ENCODE peak calls at places on chromosomes 16 and 17, in seven cellular contexts. C is GM12891, K is HepG2, P is H1, N is GM12878, L is K562, J is SK-N-SH. W is an unnamed sample.

GRCh38 chr16:69465083-69465721 is 40.8 kb downstream of the CYB5B start:
- DNase-seq in C (no peak), K (peak; percentile 45), P (no peak), N (peak; percentile 59), L (no peak), J (no peak), W (no peak)

GRCh38 chr17:28384281-28385036 is 13.0 kb downstream of the SARM1 start:
- DNase-seq in C (peak; percentile 67), K (no peak), P (peak; percentile 77), N (no peak), L (no peak), J (no peak), W (peak; percentile 48)

GRCh38 chr16:23903001-23903414 is 67.2 kb downstream of the PRKCB start:
- DNase-seq in C (no peak), K (no peak), P (no peak), N (no peak), L (peak; percentile 25), J (no peak), W (no peak)

GRCh38 chr17:67546578-67547527 is 169.8 kb downstream of the PITPNC1 start:
- DNase-seq in C (peak; percentile 57), K (no peak), P (no peak), N (no peak), L (no peak), J (no peak), W (peak; percentile 56)

GRCh38 chr16:88405325-88406060 is 22.7 kb downstream of the ZNF469 start:
- DNase-seq in C (no peak), K (no peak), P (no peak), N (no peak), L (no peak), J (peak; percentile 89), W (no peak)

GRCh38 chr16:4578961-4579530 is 22.9 kb downstream of the C16orf96 start:
- DNase-seq in C (no peak), K (no peak), P (no peak), N (no peak), L (peak; percentile 4), J (no peak), W (no peak)

GRCh38 chr16:54647731-54648221 is 282.9 kb upstream of the IRX5 start:
- DNase-seq in C (no peak), K (no peak), P (no peak), N (no peak), L (no peak), J (no peak), W (no peak)

GRCh38 chr17:27990100-27990499 is 52.4 kb upstream of the NLK start:
- DNase-seq in C (no peak), K (no peak), P (no peak), N (no peak), L (no peak), J (no peak), W (no peak)

GRCh38 chr17:2120550-2121335 is 65.8 kb downstream of the HIC1 start:
- DNase-seq in C (no peak), K (no peak), P (no peak), N (no peak), L (no peak), J (no peak), W (no peak)

GRCh38 chr17:76789235-76789788 is 51.4 kb downstream of the MFSD11 start:
- DNase-seq in C (no peak), K (no peak), P (no peak), N (no peak), L (peak; percentile 30), J (peak; percentile 48), W (no peak)

GRCh38 chr17:48576479-48577309 is 1.5 kb downstream of the HOXB4 start:
- DNase-seq in C (no peak), K (no peak), P (no peak), N (no peak), L (peak; percentile 76), J (no peak), W (no peak)

GRCh38 chr16:25065899-25066298 is 45.6 kb upstream of the LCMT1 start:
- DNase-seq in C (no peak), K (peak; percentile 15), P (peak; percentile 52), N (no peak), L (peak; percentile 27), J (peak; percentile 28), W (peak; percentile 40)

GRCh38 chr17:46822388-46822921 is 4.0 kb upstream of the WNT3 start:
- DNase-seq in C (no peak), K (no peak), P (peak; percentile 95), N (no peak), L (peak; percentile 72), J (no peak), W (no peak)

GRCh38 chr17:57707892-57708291 is 37.2 kb downstream of the CCDC182 start:
- DNase-seq in C (no peak), K (no peak), P (peak; percentile 60), N (no peak), L (no peak), J (peak; percentile 70), W (no peak)

GRCh38 chr17:79388556-79389295 is 222.1 kb downstream of the RBFOX3 start:
- DNase-seq in C (peak; percentile 66), K (peak; percentile 34), P (peak; percentile 82), N (no peak), L (peak; percentile 74), J (peak; percentile 95), W (peak; percentile 75)

GRCh38 chr17:42895185-42895555 is 5.4 kb upstream of the G6PC1 start:
- DNase-seq in C (no peak), K (no peak), P (no peak), N (no peak), L (no peak), J (no peak), W (no peak)

GRCh38 chr17:63096426-63096825 is 130.4 kb downstream of the TANC2 start:
- DNase-seq in C (no peak), K (no peak), P (no peak), N (no peak), L (no peak), J (no peak), W (no peak)

GRCh38 chr16:87700406-87701065 is 65.2 kb downstream of the KLHDC4 start:
- DNase-seq in C (no peak), K (no peak), P (no peak), N (no peak), L (no peak), J (no peak), W (no peak)

GRCh38 chr17:80695979-80696378 is 151.3 kb downstream of the RPTOR start:
- DNase-seq in C (no peak), K (no peak), P (no peak), N (no peak), L (no peak), J (peak; percentile 82), W (no peak)

GRCh38 chr16:71854369-71854948 is 8.7 kb downstream of the ATXN1L start:
- DNase-seq in C (no peak), K (no peak), P (no peak), N (no peak), L (no peak), J (no peak), W (no peak)

GRCh38 chr17:40443988-40444899 is 994 bp downstream of the IGFBP4 start:
- DNase-seq in C (no peak), K (no peak), P (peak; percentile 60), N (no peak), L (no peak), J (no peak), W (no peak)

DNA sequence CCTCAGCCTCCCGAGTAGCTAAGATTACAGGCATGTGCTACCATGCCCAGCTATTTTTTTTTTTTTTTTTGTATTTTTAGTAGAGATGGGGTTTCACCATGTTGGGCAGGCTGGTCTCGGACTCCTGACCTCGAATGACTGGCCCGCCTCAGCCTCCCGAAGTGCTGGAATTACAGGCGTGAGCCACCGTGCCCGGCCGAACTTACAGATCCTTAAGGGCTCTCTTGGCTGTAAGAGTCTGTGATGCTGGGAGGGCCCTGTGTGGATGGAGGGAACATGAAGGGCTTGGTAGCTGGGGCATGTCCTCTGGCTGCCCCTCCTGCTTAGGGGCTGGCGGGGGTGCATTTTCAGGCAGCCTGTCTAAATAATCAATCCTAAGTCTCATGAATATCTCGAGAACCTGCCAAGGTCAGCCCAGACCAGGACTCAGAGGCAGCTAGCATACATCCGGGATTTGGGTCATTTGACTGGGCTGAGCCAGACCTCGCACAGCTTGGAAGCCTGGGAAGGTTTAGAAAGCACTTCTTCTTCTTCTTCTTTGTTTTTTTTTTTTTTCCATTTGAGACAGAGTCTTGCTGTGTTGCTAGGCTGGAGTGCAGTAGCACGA is 17.1 kb downstream of the SPNS3 start:
- DNase-seq in C (no peak), K (no peak), P (no peak), N (no peak), L (no peak), J (no peak), W (no peak)
- TF ChIP-seq TAF1 in C (no peak), K (no peak), P (no peak), N (no peak), L (no peak), J (no peak), W (no peak)

DNA sequence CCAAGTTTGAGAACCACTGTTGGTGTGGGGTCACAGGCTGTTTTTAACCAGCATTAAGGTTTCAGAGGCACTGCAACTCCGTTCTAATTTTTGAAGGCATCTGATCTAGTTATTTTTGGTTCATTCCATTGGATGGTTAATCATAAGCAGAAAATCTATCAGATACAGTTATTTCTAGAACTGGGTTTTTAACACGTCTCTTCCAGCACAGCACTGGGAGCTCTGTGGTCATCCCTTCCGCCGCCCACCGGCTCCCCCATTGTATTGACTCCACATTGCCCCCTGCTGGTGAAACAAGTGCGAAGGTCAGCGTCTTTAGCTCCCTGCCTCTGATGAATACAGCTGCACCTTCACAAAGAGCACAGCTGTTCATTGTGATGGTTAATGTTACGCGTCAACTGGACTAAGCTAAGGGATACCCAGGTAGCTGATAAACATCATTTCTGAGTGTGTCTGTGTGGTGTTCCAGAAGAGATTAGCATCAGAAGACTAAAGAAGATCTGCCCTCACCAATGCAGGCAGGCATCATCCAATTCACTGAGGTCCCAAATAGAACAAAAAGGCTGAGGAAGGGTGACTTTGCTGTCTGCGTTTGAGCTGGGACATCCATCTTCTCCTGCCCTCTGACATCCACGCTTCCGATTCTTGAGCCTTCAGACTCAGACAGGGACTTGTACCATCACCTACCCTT is 8.5 kb downstream of the CCL18 start:
- DNase-seq in C (peak; percentile 35), K (peak; percentile 52), P (peak; percentile 88), N (peak; percentile 69), L (peak; percentile 78), J (peak; percentile 62), W (peak; percentile 41)
- TF ChIP-seq POLR2AphosphoS5 in C (no peak), K (no peak), P (no peak), N (no peak), L (no peak), J (no peak), W (no peak)

GRCh38 chr17:83068641-83069570 is 10.5 kb upstream of the METRNL start:
- DNase-seq in C (no peak), K (no peak), P (no peak), N (no peak), L (no peak), J (no peak), W (no peak)
- TF ChIP-seq TAF1 in C (no peak), K (no peak), P (no peak), N (no peak), L (no peak), J (no peak), W (no peak)

DNA sequence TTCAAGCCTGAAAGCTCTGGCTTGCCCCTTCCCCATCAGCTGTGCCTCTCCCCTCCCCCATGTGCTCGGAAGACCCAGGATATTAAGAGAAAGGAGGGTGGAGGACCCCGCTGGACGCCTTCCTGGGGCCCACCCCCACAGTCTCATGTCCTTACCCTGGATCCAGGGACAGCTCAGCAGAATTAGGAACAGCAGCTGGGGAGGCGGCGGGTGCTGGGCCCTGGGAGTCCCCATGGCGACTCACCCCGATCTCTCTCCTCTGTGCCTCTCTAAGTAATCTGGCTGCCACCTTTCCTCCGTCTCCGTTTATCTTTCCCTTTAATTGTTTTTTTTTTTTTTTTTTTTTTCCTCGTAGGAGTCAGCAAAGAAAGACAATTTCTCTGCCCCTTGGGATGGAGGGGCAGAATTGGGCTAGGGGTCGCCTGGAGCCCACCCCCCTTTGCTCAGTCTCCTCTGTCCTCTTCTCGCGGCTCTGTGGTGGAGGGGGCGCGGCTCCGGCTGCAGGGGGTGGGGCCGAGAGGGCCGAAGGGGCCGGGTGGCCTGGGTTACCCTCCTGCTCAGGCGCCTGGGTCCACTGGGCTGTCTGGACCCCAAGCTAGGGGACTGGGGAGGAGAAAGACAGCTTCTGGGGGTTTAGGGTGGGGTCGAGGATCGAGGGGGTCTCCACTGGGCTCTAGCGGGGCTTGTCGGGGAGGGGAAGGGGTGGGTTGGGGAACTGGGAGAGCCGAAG is 399 bp downstream of the SEZ6L2 start:
- DNase-seq in C (no peak), K (no peak), P (peak; percentile 90), N (no peak), L (no peak), J (peak; percentile 92), W (no peak)
- TF ChIP-seq POLR2AphosphoS5 in C (no peak), K (peak; percentile 71), P (no peak), N (no peak), L (no peak), J (peak; percentile 59), W (no peak)

W was measured in GM12892.